ENCODE peak calls at places on chromosomes 6 and 20, in four cellular contexts. M is SK-N-SH, B is WTC11, A is GM12878. F is an unnamed sample.

GRCh38 chr6:139336488-139336887 is 38.0 kb downstream of the CITED2 start:
- DNase-seq in M (no peak), B (no peak), A (no peak), F (no peak)

GRCh38 chr6:86529635-86530034 is 407.7 kb upstream of the HTR1E start:
- DNase-seq in M (no peak), B (no peak), A (no peak), F (no peak)

GRCh38 chr6:41780623-41781301 is at the start of gene PRICKLE4:
- DNase-seq in M (peak), B (peak), A (no peak), F (peak)

GRCh38 chr20:63522981-63523611 is 2.5 kb downstream of the PPDPF start:
- DNase-seq in M (no peak), B (no peak), A (no peak), F (no peak)

GRCh38 chr6:95529762-95530161 is 47.6 kb upstream of the MANEA start:
- DNase-seq in M (no peak), B (no peak), A (no peak), F (no peak)

GRCh38 chr6:89413006-89413400 is 930 bp upstream of the RRAGD start:
- DNase-seq in M (no peak), B (no peak), A (no peak), F (no peak)

GRCh38 chr20:35820715-35821114 is 48.9 kb downstream of the PHF20 start:
- DNase-seq in M (no peak), B (no peak), A (no peak), F (no peak)

GRCh38 chr20:58705525-58705924 is 12.9 kb downstream of the NPEPL1 start:
- DNase-seq in M (peak), B (no peak), A (no peak), F (no peak)

GRCh38 chr20:37223053-37223452 is 38.6 kb downstream of the GHRH start:
- DNase-seq in M (no peak), B (no peak), A (no peak), F (no peak)
- TF ChIP-seq USF1 in M (peak), B (peak), A (peak), F (peak)

DNA sequence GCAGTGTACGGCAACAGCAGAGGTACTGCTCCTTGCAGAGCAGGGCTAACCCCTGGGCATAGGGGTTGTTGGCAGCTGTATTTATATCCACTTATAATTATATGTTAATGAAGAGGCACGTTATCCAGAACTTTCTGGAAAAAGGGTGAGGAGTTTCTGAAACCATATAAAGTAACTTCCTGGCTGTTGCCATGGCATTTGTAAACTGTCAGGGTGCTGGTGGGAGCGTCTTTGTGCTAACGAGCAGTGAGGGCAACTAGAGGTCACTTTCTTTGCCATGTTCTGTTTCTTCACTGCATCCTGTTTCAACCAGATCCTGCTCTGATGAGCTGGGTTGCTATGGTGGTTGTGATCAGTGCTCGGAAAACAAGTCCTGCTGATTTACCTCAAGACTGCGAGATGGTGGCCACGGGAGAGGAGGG is 11.1 kb upstream of the ARFGEF2 start:
- DNase-seq in M (no peak), B (no peak), A (no peak), F (no peak)
- TF ChIP-seq USF1 in M (no peak), B (no peak), A (no peak), F (no peak)

GRCh38 chr6:72651191-72651590 is 29.3 kb downstream of the KCNQ5 start:
- DNase-seq in M (no peak), B (no peak), A (no peak), F (no peak)
- TF ChIP-seq USF1 in M (no peak), B (no peak), A (no peak), F (no peak)

GRCh38 chr6:158153576-158153975 is 14.5 kb downstream of the SERAC1 start:
- DNase-seq in M (no peak), B (no peak), A (no peak), F (no peak)

GRCh38 chr6:158158123-158158522 is 9.9 kb downstream of the SERAC1 start:
- DNase-seq in M (no peak), B (no peak), A (no peak), F (no peak)

GRCh38 chr6:158157064-158157764 is 10.8 kb downstream of the SERAC1 start:
- DNase-seq in M (no peak), B (no peak), A (no peak), F (no peak)

GRCh38 chr6:158152659-158153058 is 15.4 kb downstream of the SERAC1 start:
- DNase-seq in M (no peak), B (no peak), A (no peak), F (no peak)

DNA sequence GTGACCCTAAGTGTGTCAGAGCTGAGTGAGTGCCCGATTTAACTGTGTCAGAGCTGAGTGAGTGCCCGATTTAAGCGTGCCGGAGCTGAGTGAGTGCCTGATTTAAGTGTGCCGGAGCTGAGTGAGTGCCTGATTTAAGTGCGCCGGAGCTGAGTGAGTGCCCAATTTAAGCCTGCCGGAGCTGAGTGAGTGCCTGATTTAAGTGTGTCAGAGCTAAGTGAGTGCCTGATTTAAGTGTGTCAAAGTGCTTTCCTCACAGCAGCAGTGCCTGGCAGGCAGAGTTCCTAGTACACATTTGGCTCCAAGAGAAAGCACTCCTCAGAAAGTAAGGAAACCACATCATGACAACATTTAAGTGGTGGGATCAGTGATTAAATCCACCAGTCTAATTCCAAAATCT is 13.2 kb downstream of the SERAC1 start:
- DNase-seq in M (no peak), B (no peak), A (no peak), F (no peak)
- TF ChIP-seq USF1 in M (no peak), B (no peak), A (no peak), F (no peak)

GRCh38 chr6:21321076-21321475 is 272.5 kb upstream of the SOX4 start:
- DNase-seq in M (no peak), B (no peak), A (no peak), F (no peak)
- TF ChIP-seq USF1 in M (no peak), B (no peak), A (no peak), F (no peak)

GRCh38 chr6:28981391-28981832 is 23.7 kb downstream of the ZNF311 start:
- DNase-seq in M (peak), B (peak), A (peak), F (no peak)
- TF ChIP-seq USF1 in M (no peak), B (no peak), A (no peak), F (no peak)

GRCh38 chr6:158063736-158064135 is 82.1 kb downstream of the SYNJ2 start:
- DNase-seq in M (no peak), B (no peak), A (no peak), F (no peak)

GRCh38 chr6:158061709-158062461 is 80.2 kb downstream of the SYNJ2 start:
- DNase-seq in M (no peak), B (no peak), A (no peak), F (no peak)

GRCh38 chr6:158067436-158068015 is 85.9 kb downstream of the SYNJ2 start:
- DNase-seq in M (no peak), B (no peak), A (no peak), F (no peak)

GRCh38 chr6:158066161-158066781 is 84.6 kb downstream of the SYNJ2 start:
- DNase-seq in M (no peak), B (no peak), A (no peak), F (no peak)

GRCh38 chr6:158064725-158065251 is 83.1 kb downstream of the SYNJ2 start:
- DNase-seq in M (no peak), B (no peak), A (no peak), F (no peak)
- TF ChIP-seq USF1 in M (no peak), B (no peak), A (no peak), F (no peak)

DNA sequence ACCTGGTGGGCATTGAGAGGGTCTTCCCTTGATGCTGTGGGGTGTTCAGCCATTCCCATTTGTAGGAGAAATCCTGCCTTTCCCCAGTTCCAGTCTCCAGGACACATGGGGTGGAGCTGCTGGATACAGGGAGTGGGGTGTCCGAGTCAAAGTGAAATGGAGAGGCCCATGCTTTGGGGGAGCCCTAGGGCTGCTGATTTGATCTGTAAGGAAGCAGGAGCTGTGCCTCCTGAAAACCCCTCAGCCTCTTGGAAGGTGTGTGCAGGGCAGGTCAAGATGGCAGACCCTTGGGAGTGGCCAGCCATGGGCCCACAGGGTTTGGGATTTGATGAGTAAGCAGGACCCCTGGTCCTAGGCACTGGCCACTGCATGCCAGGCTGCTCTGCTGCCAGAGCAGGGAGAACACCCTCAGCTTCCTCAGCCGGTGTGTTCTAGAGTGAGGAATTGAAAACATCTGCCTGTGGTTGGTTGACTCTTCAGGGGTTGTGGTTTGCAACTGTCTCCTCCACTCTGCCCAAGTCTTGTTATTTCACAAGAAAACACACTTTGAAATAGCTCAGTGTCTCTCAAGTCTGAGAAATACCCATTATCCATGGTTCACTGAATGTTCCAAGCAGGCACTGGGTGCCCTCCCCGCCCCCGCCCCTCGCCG is 81.9 kb downstream of the SERAC1 start:
- DNase-seq in M (no peak), B (no peak), A (no peak), F (no peak)
- TF ChIP-seq USF1 in M (no peak), B (no peak), A (no peak), F (no peak)